ENCODE peak calls at places on chromosomes 6 and 20, in four cellular contexts. E is COR-L47, R is Daoy, I is NCI-H2081. P is an unnamed sample.

GRCh38 chr6:125206389-125206788 is 52.8 kb downstream of the TPD52L1 start:
- DNase-seq in E (no peak), R (no peak), I (no peak), P (no peak)

GRCh38 chr20:47090835-47091234 is 196.2 kb downstream of the EYA2 start:
- DNase-seq in R (no peak), E (no peak), I (no peak), P (no peak)

GRCh38 chr6:158500016-158500735 is 59.7 kb upstream of the TMEM181 start:
- DNase-seq in I (no peak), R (no peak), E (no peak), P (no peak)

GRCh38 chr20:39829713-39830112 is 859.3 kb downstream of the MAFB start:
- DNase-seq in I (no peak), R (no peak), E (no peak), P (no peak)

GRCh38 chr6:110542311-110543024 is 66.1 kb upstream of the SLC22A16 start:
- DNase-seq in I (no peak), R (no peak), E (no peak), P (no peak)

GRCh38 chr6:108254436-108255410 is 6.1 kb downstream of the SNX3 start:
- DNase-seq in I (no peak), E (no peak), R (no peak), P (no peak)

GRCh38 chr20:59777814-59778575 is 155.4 kb downstream of the SYCP2 start:
- DNase-seq in I (no peak), R (no peak), E (no peak), P (no peak)

GRCh38 chr20:3777726-3778629 is 3.3 kb downstream of the SPEF1 start:
- DNase-seq in I (no peak), E (peak; percentile 12), R (peak; percentile 59), P (peak; percentile 75)

GRCh38 chr6:41594326-41594725 is 43.9 kb upstream of the MDFI start:
- DNase-seq in I (no peak), R (no peak), E (no peak), P (no peak)

GRCh38 chr6:11315743-11316437 is 83.4 kb upstream of the NEDD9 start:
- DNase-seq in R (peak; percentile 82), E (no peak), I (no peak), P (no peak)

GRCh38 chr20:32439132-32439829 is 81.2 kb downstream of the ASXL1 start:
- DNase-seq in E (no peak), I (no peak), R (peak; percentile 24), P (no peak)

GRCh38 chr20:22248052-22248667 is 336.2 kb downstream of the FOXA2 start:
- DNase-seq in I (peak; percentile 9), E (peak; percentile 13), R (peak; percentile 17), P (no peak)

GRCh38 chr6:35490821-35491557 is 5.9 kb downstream of the TEAD3 start:
- DNase-seq in E (no peak), I (no peak), R (no peak), P (peak; percentile 27)

GRCh38 chr6:152948150-152948768 is 34.6 kb downstream of the FBXO5 start:
- DNase-seq in I (peak; percentile 9), R (peak; percentile 62), E (peak; percentile 2), P (no peak)

GRCh38 chr6:5786321-5787053 is 220.2 kb downstream of the NRN1 start:
- DNase-seq in E (no peak), R (no peak), I (no peak), P (no peak)

GRCh38 chr6:42616716-42617115 is 52.9 kb downstream of the UBR2 start:
- DNase-seq in R (no peak), I (no peak), E (no peak), P (no peak)

GRCh38 chr6:165762876-165763275 is 99.8 kb upstream of the PDE10A start:
- DNase-seq in R (no peak), I (no peak), E (no peak), P (no peak)

GRCh38 chr20:62336775-62337557 is 30.1 kb downstream of the LAMA5 start:
- DNase-seq in I (no peak), R (no peak), E (no peak), P (no peak)

GRCh38 chr6:130191376-130191702 is 31.4 kb downstream of the SAMD3 start:
- DNase-seq in R (no peak), E (no peak), I (no peak), P (no peak)

GRCh38 chr6:29678114-29678513 is 2.8 kb downstream of the ZFP57 start:
- DNase-seq in I (no peak), E (no peak), R (peak; percentile 34), P (no peak)

GRCh38 chr6:56851104-56851503 is 103.8 kb upstream of the BEND6 start:
- DNase-seq in I (no peak), E (no peak), R (peak; percentile 66), P (no peak)

GRCh38 chr6:4017847-4018193 is 61.1 kb downstream of the FAM217A start:
- DNase-seq in R (peak; percentile 39), E (peak; percentile 54), I (peak; percentile 39), P (no peak)

GRCh38 chr20:51945177-51945576 is 142.9 kb upstream of the SALL4 start:
- DNase-seq in E (no peak), R (no peak), I (no peak), P (no peak)

GRCh38 chr20:49635171-49635570 is 67.2 kb upstream of the PTGIS start:
- DNase-seq in E (no peak), R (no peak), I (no peak), P (peak; percentile 66)

GRCh38 chr20:52490715-52491430 is 299.3 kb upstream of the ZFP64 start:
- DNase-seq in E (no peak), R (peak; percentile 80), I (no peak), P (no peak)

GRCh38 chr6:20827798-20828197 is 293.5 kb downstream of the CDKAL1 start:
- DNase-seq in I (no peak), E (no peak), R (no peak), P (no peak)

GRCh38 chr20:34600892-34601653 is 42.6 kb downstream of the MAP1LC3A start:
- DNase-seq in E (no peak), R (no peak), I (no peak), P (no peak)

P was measured in uterus.